ENCODE peak calls at places on chromosome 3, in six cellular contexts. Z is GM13976; M is left ventricle myocardium inferior; U is GM03348; T is stimulated activated naive CD4-positive, alpha-beta T cell; D is anterior cingulate cortex. W is an unnamed sample.

GRCh38 chr3:31361391-31362273 is 171.1 kb upstream of the STT3B start:
- DNase-seq in Z (no peak), M (no peak), U (peak), T (no peak), D (no peak), W (no peak)

GRCh38 chr3:196135693-196136639 is 54.1 kb upstream of the TFRC start:
- DNase-seq in Z (no peak), M (no peak), U (no peak), T (no peak), D (no peak), W (no peak)

GRCh38 chr3:122100591-122101491 is 45.7 kb downstream of the CD86 start:
- DNase-seq in Z (peak), M (no peak), U (no peak), T (no peak), D (no peak), W (peak)

GRCh38 chr3:177352424-177352823 is 155.1 kb upstream of the TBL1XR1 start:
- DNase-seq in Z (no peak), M (no peak), U (no peak), T (no peak), D (no peak), W (no peak)

GRCh38 chr3:138089091-138089490 is 26.3 kb downstream of the DZIP1L start:
- DNase-seq in Z (no peak), M (no peak), U (peak), T (no peak), D (no peak), W (no peak)

GRCh38 chr3:197994736-197995135 is 34.7 kb downstream of the LMLN start:
- DNase-seq in Z (no peak), M (no peak), U (no peak), T (no peak), D (no peak), W (no peak)

GRCh38 chr3:195616681-195617080 is 32.9 kb upstream of the APOD start:
- DNase-seq in Z (peak), M (no peak), U (no peak), T (no peak), D (no peak), W (no peak)

GRCh38 chr3:101849714-101850326 is 506 bp downstream of the NFKBIZ start:
- DNase-seq in Z (peak), M (peak), U (peak), T (peak), D (no peak), W (peak)

GRCh38 chr3:55891106-55891505 is 404.0 kb upstream of the WNT5A start:
- DNase-seq in Z (no peak), M (no peak), U (no peak), T (no peak), D (no peak), W (no peak)

GRCh38 chr3:141237701-141238521 is 6.3 kb downstream of the PXYLP1 start:
- DNase-seq in Z (no peak), M (peak), U (no peak), T (no peak), D (peak), W (no peak)

GRCh38 chr3:160485931-160486330 is 36.3 kb upstream of the TRIM59 start:
- DNase-seq in Z (no peak), M (no peak), U (no peak), T (no peak), D (no peak), W (no peak)

GRCh38 chr3:148642214-148642613 is 55.5 kb upstream of the AGTR1 start:
- DNase-seq in Z (no peak), M (no peak), U (no peak), T (no peak), D (no peak), W (no peak)

GRCh38 chr3:129892857-129893615 is 475 bp downstream of the TMCC1 start:
- DNase-seq in Z (peak), M (peak), U (no peak), T (peak), D (peak), W (peak)

GRCh38 chr3:71226565-71227281 is 356.8 kb downstream of the FOXP1 start:
- DNase-seq in Z (peak), M (peak), U (no peak), T (peak), D (no peak), W (peak)

GRCh38 chr3:122005033-122005565 is 16.9 kb downstream of the ILDR1 start:
- DNase-seq in Z (peak), M (no peak), U (no peak), T (no peak), D (no peak), W (no peak)

GRCh38 chr3:80285370-80285769 is 517.6 kb upstream of the ROBO1 start:
- DNase-seq in Z (no peak), M (no peak), U (peak), T (no peak), D (no peak), W (no peak)

GRCh38 chr3:46472056-46472455 is 7.4 kb upstream of the LTF start:
- DNase-seq in Z (no peak), M (no peak), U (no peak), T (no peak), D (no peak), W (no peak)

GRCh38 chr3:129836381-129837056 is 57.0 kb downstream of the TMCC1 start:
- DNase-seq in Z (no peak), M (no peak), U (peak), T (no peak), D (no peak), W (no peak)

GRCh38 chr3:141414800-141415462 is 46.6 kb downstream of the ZBTB38 start:
- DNase-seq in Z (no peak), M (no peak), U (no peak), T (no peak), D (no peak), W (no peak)

GRCh38 chr3:159948423-159949140 is 40.1 kb upstream of the IL12A start:
- DNase-seq in Z (no peak), M (no peak), U (peak), T (no peak), D (no peak), W (no peak)

GRCh38 chr3:1616715-1617114 is 482.0 kb upstream of the CNTN4 start:
- DNase-seq in Z (no peak), M (no peak), U (no peak), T (no peak), D (no peak), W (no peak)

GRCh38 chr3:25904248-25904647 is 114.4 kb downstream of the OXSM start:
- DNase-seq in Z (no peak), M (no peak), U (no peak), T (no peak), D (no peak), W (no peak)

GRCh38 chr3:145243875-145244274 is 917.1 kb downstream of the PLOD2 start:
- DNase-seq in Z (no peak), M (no peak), U (no peak), T (no peak), D (no peak), W (no peak)

GRCh38 chr3:12895391-12896205 is 54.2 kb upstream of the RPL32 start:
- DNase-seq in Z (no peak), M (no peak), U (no peak), T (no peak), D (no peak), W (no peak)